ENCODE peak calls at places on chromosomes 5 and 9, in seven cellular contexts. L, O, V, Q, M, B and Z are unnamed samples.

GRCh38 chr5:9194509-9194908 is 351.4 kb downstream of the SEMA5A start:
- DNase-seq in Q (no peak), B (no peak), M (no peak), L (peak), V (no peak), O (no peak), Z (no peak)

GRCh38 chr9:118009585-118009984 is 305.4 kb downstream of the TLR4 start:
- DNase-seq in L (no peak), O (no peak), V (peak), M (no peak), B (no peak), Q (no peak), Z (no peak)

GRCh38 chr5:168111433-168111832 is 180.0 kb upstream of the WWC1 start:
- DNase-seq in Q (no peak), V (no peak), B (no peak), L (no peak), M (no peak), O (no peak), Z (no peak)

GRCh38 chr5:129973716-129974426 is 69.6 kb downstream of the CHSY3 start:
- DNase-seq in M (no peak), Q (peak), V (no peak), B (no peak), L (no peak), O (no peak), Z (no peak)

GRCh38 chr9:136045595-136046554 is 49.2 kb downstream of the NACC2 start:
- DNase-seq in V (no peak), B (no peak), L (no peak), Q (no peak), M (no peak), O (no peak), Z (no peak)

GRCh38 chr9:105332471-105332870 is 88.0 kb downstream of the SLC44A1 start:
- DNase-seq in M (no peak), Q (no peak), L (no peak), B (no peak), V (no peak), O (no peak), Z (no peak)

GRCh38 chr5:122076669-122077450 is 1.2 kb downstream of the LOX start:
- DNase-seq in O (peak), V (peak), L (peak), M (peak), B (peak), Q (no peak), Z (peak)

GRCh38 chr5:137075163-137075970 is 423.8 kb downstream of the SPOCK1 start:
- DNase-seq in O (peak), Q (no peak), M (peak), L (peak), V (peak), B (peak), Z (peak)

GRCh38 chr9:70491798-70492736 is 77.6 kb upstream of the KLF9 start:
- DNase-seq in B (no peak), O (no peak), M (no peak), V (no peak), L (no peak), Q (no peak), Z (no peak)

GRCh38 chr5:148989567-148989966 is 73.3 kb downstream of the SH3TC2 start:
- DNase-seq in V (no peak), Q (no peak), M (no peak), L (no peak), B (no peak), O (no peak), Z (no peak)

GRCh38 chr5:124231794-124232193 is 514.6 kb downstream of the ZNF608 start:
- DNase-seq in V (no peak), B (no peak), O (no peak), M (no peak), L (no peak), Q (no peak), Z (no peak)

GRCh38 chr5:126723643-126724042 is 53.3 kb upstream of the LMNB1 start:
- DNase-seq in L (no peak), B (no peak), O (no peak), Q (no peak), M (peak), V (no peak), Z (no peak)

GRCh38 chr5:152066760-152067159 is 142.1 kb upstream of the GLRA1 start:
- DNase-seq in L (no peak), B (no peak), O (no peak), Q (no peak), M (no peak), V (no peak), Z (no peak)

GRCh38 chr5:171310816-171311697 is 2.0 kb downstream of the TLX3 start:
- DNase-seq in B (peak), L (no peak), O (peak), Q (no peak), M (no peak), V (peak), Z (no peak)

GRCh38 chr9:116411506-116411905 is 257.9 kb downstream of the PAPPA start:
- DNase-seq in M (no peak), B (no peak), Q (no peak), V (no peak), O (no peak), L (no peak), Z (no peak)

GRCh38 chr5:166865206-166865605 is 1426.2 kb upstream of the WWC1 start:
- DNase-seq in V (no peak), L (no peak), M (no peak), O (no peak), Q (no peak), B (no peak), Z (no peak)

GRCh38 chr5:155530046-155530445 is 516.5 kb downstream of the KIF4B start:
- DNase-seq in V (peak), L (no peak), Q (peak), O (no peak), B (no peak), M (no peak), Z (no peak)

GRCh38 chr9:112618385-112619001 is 99.4 kb downstream of the INIP start:
- DNase-seq in O (no peak), Q (no peak), V (no peak), M (no peak), B (no peak), L (no peak), Z (no peak)

GRCh38 chr5:109939109-109939682 is 249.5 kb downstream of the MAN2A1 start:
- DNase-seq in L (no peak), B (no peak), M (no peak), Q (no peak), V (no peak), O (no peak), Z (no peak)

GRCh38 chr5:138466900-138467710 is 1.8 kb downstream of the EGR1 start:
- DNase-seq in O (peak), Q (no peak), B (no peak), V (no peak), L (no peak), M (peak), Z (peak)

GRCh38 chr5:146794326-146795029 is 84.1 kb downstream of the PPP2R2B start:
- DNase-seq in L (no peak), M (no peak), O (no peak), B (no peak), Q (no peak), V (no peak), Z (no peak)

GRCh38 chr9:32755730-32756129 is 27.6 kb upstream of the TMEM215 start:
- DNase-seq in L (no peak), Q (no peak), B (no peak), V (no peak), M (no peak), O (no peak), Z (no peak)

GRCh38 chr5:168132186-168132585 is 159.3 kb upstream of the WWC1 start:
- DNase-seq in O (no peak), M (no peak), Q (peak), V (no peak), B (no peak), L (no peak), Z (no peak)

GRCh38 chr9:35489313-35490154 is at the start of gene RUSC2:
- DNase-seq in M (peak), Q (peak), B (peak), O (peak), V (peak), L (peak), Z (peak)

GRCh38 chr5:67960939-67961338 is 254.6 kb upstream of the PIK3R1 start:
- DNase-seq in V (no peak), O (no peak), Q (no peak), M (no peak), B (no peak), L (no peak), Z (no peak)

GRCh38 chr9:122857810-122858209 is 29.4 kb upstream of the PDCL start:
- DNase-seq in Q (no peak), O (no peak), V (no peak), L (no peak), B (no peak), M (no peak), Z (no peak)

GRCh38 chr5:170536498-170536897 is 32.7 kb downstream of the KCNIP1 start:
- DNase-seq in L (no peak), O (no peak), V (no peak), M (no peak), Q (no peak), B (no peak), Z (no peak)

GRCh38 chr5:53343187-53343586 is 137.2 kb upstream of the FST start:
- DNase-seq in L (no peak), Q (peak), O (no peak), B (no peak), M (no peak), V (no peak), Z (no peak)

GRCh38 chr9:98351370-98351769 is 95.9 kb upstream of the TBC1D2 start:
- DNase-seq in M (no peak), L (no peak), V (no peak), Q (no peak), O (no peak), B (no peak), Z (no peak)

GRCh38 chr5:88956416-88956815 is 73.4 kb upstream of the MEF2C start:
- DNase-seq in O (no peak), L (no peak), V (no peak), M (no peak), B (no peak), Q (no peak), Z (no peak)

GRCh38 chr9:117480251-117480650 is 65.4 kb upstream of the ASTN2 start:
- DNase-seq in B (no peak), M (no peak), V (no peak), Q (no peak), O (no peak), L (no peak), Z (no peak)

GRCh38 chr5:556909-557441 is 32.7 kb upstream of the SLC9A3 start:
- DNase-seq in O (no peak), L (no peak), M (no peak), Q (no peak), V (peak), B (no peak), Z (no peak)

GRCh38 chr5:104347119-104347708 is 784.6 kb upstream of the NUDT12 start:
- DNase-seq in V (peak), M (peak), L (no peak), O (no peak), Q (no peak), B (no peak), Z (no peak)

GRCh38 chr5:477871-478270 is 34.9 kb downstream of the EXOC3 start:
- DNase-seq in Q (no peak), O (no peak), L (no peak), B (no peak), M (no peak), V (no peak), Z (no peak)

GRCh38 chr9:69397384-69398214 is 72.6 kb downstream of the ENTREP1 start:
- DNase-seq in B (no peak), L (peak), O (no peak), Q (no peak), V (no peak), M (no peak), Z (no peak)

GRCh38 chr9:6024035-6024554 is 8.7 kb upstream of the RANBP6 start:
- DNase-seq in L (no peak), O (peak), V (peak), B (no peak), M (peak), Q (no peak), Z (peak)

GRCh38 chr5:138603521-138603920 is 28.3 kb upstream of the HSPA9 start:
- DNase-seq in Q (no peak), M (no peak), B (no peak), V (no peak), O (no peak), L (no peak), Z (no peak)

DNA sequence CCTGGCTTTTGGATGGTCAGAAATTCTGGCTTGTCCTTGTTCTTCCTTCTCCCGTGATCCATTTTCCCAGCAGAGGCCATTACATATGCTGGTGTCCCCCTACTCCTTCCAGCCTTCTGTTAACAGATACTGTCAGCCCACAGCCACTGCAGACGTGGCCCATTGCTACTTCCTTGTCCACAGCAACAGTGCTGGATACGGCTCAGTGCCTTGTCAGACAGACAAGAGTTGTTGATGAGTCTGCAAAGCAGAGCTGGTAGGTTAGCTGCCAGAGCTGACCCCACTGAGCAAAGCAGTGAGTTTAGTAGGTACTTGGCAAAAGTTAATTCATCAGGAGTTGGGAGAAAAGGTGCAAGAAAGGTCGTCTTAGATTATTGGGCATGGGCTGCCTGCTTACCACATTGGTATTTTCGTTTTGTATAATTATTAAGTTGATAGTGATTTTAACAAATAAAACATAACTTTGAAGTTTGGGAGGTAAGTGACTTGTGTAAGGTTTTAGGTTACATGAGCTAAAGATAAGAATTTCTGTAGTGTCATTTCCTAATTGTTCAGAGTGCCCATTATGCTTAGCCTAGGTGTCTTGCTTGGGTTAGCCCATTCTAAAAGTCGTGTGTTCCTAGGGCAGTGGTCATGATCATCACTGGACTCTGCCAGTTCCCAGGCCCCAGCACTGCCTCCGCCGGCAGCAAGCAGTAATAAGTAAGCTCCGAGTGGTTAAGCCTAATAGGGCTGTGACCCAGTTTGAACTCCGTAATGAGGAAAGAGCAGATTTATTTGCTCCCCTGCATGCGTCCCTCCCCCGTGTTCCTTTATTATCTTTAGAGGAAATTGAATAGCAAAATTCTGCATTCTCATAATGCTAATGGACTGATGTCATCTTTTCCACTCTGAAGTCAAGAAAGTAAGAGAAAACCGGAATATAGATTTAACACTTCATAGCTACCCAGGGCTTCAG is 292.0 kb downstream of the FANCC start:
- DNase-seq in M (peak), B (no peak), Q (peak), V (peak), L (no peak), O (peak), Z (peak)
- TF ChIP-seq CTCF in M (no peak), B (peak), Q (peak), V (peak), L (no peak), O (no peak), Z (no peak)

GRCh38 chr9:37859043-37859442 is 44.9 kb downstream of the SLC25A51 start:
- DNase-seq in M (peak), Q (no peak), V (no peak), O (no peak), L (no peak), B (no peak), Z (no peak)
- TF ChIP-seq CTCF in M (peak), Q (peak), V (no peak), O (peak), L (no peak), B (no peak), Z (no peak)

DNA sequence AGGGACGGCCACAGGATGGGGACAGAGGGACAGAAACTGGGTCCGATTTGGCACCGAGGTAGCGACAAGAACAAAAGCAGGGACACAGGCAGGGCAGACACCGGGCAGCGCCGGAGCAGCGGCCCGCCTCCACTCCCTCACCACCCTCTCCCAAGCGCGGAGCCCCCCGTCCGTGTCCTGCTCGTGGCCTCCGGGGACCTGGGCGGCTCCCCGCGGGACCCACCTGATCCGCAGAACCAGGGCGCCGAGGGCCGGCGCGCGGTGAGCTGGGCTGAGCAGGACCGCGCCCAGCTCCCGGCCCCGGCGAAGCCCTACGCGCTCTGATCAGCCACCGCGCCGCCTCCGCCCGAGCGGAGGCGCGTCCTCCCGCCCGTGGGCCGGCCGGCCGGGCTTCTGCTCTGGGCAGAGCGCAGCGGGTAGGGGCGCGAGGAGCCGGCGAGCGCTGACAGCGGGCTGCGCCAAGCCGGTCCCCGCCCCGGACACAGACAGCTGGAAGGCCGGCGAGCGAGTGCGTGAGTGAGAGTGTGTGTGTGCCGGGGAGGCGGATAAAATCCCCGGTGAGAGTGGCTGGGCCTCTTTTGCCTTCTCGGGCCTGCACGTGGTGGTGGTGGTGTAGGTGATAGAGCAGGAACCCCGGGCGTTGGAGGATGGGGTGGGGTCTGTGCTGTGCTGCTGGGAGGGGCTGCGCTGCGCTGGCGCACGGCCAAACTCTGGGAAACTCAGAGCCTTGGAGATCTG is at the start of gene GGTA1:
- DNase-seq in O (peak), B (peak), M (peak), L (peak), V (peak), Q (no peak), Z (peak)
- TF ChIP-seq CTCF in O (no peak), B (no peak), M (no peak), L (no peak), V (peak), Q (no peak), Z (no peak)

GRCh38 chr9:90333226-90333625 is 309.4 kb downstream of the DIRAS2 start:
- DNase-seq in V (no peak), B (no peak), L (no peak), M (no peak), O (peak), Q (no peak), Z (no peak)
- TF ChIP-seq CTCF in V (no peak), B (no peak), L (no peak), M (no peak), O (no peak), Q (no peak), Z (no peak)

DNA sequence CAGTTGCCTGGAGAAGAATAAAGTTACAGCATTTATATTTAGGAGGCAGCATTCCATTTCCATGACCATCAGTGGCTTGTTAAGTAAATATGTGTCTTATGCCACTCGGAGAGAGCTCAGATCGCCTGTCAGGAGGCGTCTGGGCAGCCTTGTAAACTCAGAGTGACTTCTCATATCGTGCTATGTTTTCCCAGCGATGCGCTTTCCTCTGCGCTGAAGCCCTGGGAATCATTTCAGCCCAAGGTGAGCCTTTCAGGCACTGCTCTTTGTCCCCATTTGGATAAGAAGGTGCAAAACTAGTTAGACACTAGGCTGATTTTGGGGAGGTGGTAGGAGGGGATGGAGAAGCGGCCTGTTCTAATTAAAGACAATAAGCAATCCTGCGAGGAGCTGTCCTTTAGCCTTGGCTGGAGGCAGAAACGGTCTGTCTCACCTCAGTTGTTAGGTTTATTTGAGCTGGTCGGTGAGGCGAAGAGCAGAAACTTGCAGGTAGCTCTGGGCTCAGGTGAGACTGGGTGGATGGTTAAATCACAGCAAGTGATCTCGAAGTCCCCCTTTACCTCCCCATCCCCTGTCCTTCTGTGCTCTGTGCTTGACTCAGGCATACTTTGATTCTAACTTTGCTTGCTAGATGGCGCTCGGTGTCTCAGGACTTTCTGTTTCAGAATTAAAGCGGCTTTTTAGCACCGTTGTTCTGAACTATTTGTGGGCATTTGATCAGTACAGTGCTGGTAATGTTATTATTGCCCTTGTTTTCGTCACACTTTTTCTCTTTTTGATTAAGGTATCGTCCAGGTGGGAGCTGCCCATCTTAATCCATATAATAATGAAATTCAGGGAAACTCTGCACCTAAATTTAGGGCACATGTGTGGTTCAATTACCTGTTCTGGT is 24.6 kb downstream of the NR2F1 start:
- DNase-seq in B (no peak), L (no peak), M (peak), O (peak), V (peak), Q (no peak), Z (peak)
- TF ChIP-seq CTCF in B (peak), L (no peak), M (peak), O (peak), V (peak), Q (peak), Z (peak)

DNA sequence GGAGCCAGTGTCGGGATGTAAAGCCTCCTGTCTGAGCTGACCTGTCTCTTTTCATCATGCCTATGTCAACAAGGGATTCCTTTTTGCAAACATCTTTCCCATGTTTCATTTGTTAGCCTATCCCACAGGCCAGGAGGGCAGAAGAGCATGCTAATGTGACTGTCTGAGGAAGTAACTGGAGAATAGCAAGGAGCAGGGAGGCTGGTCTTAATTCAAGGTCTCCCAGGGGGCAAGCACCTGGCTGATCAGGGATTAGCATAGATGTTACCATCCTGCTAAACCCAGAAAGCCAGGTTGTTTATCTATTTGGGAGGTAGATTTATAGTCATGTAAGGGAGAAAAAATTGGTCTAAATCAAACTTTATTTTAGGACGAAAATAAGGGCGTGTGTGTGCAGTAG is 36.8 kb upstream of the MAP1B start:
- DNase-seq in M (peak), B (no peak), V (peak), Q (no peak), L (no peak), O (no peak), Z (no peak)
- TF ChIP-seq CTCF in M (no peak), B (no peak), V (no peak), Q (no peak), L (no peak), O (no peak), Z (no peak)

GRCh38 chr5:140175367-140176027 is 509 bp downstream of the CYSTM1 start:
- DNase-seq in Q (no peak), M (peak), L (peak), B (peak), O (peak), V (peak), Z (peak)
- TF ChIP-seq CTCF in Q (no peak), M (no peak), L (no peak), B (peak), O (no peak), V (peak), Z (no peak)